ENCODE peak calls at places on chromosomes 16 and 17, in six cellular contexts. W is ovary, Z is fibroblast of lung, H is foreskin fibroblast, X is AG10803, L is colonic mucosa. G is an unnamed sample.
A peak's percentile ranks its signal among the peaks of the same experiment; 100 is the strongest.

GRCh38 chr17:50537721-50538548 is 5.4 kb downstream of the EPN3 start:
- DNase-seq in W (no peak), Z (no peak), H (no peak), X (no peak), L (no peak), G (no peak)

GRCh38 chr17:59521465-59522126 is 43.8 kb upstream of the DHX40 start:
- DNase-seq in W (peak; percentile 79), Z (peak; percentile 31), H (peak; percentile 22), X (peak; percentile 42), L (peak; percentile 71), G (peak; percentile 13)

GRCh38 chr16:3363793-3364192 is 8.1 kb downstream of the OR2C1 start:
- DNase-seq in W (no peak), Z (no peak), H (no peak), X (no peak), L (no peak), G (no peak)

GRCh38 chr16:8229011-8229520 is 361.2 kb downstream of the TMEM114 start:
- DNase-seq in W (no peak), Z (no peak), H (no peak), X (no peak), L (no peak), G (no peak)

GRCh38 chr17:79008666-79009387 is 737 bp downstream of the CANT1 start:
- DNase-seq in W (peak; percentile 37), Z (no peak), H (no peak), X (no peak), L (peak; percentile 49), G (no peak)

GRCh38 chr17:64196626-64197025 is 66.4 kb downstream of the TEX2 start:
- DNase-seq in W (no peak), Z (peak; percentile 94), H (peak; percentile 60), X (peak; percentile 89), L (no peak), G (peak; percentile 32)

GRCh38 chr16:5350118-5350517 is 252.5 kb upstream of the EEF2KMT start:
- DNase-seq in W (no peak), Z (peak; percentile 3), H (no peak), X (no peak), L (no peak), G (no peak)

GRCh38 chr17:9360610-9361571 is 214.7 kb downstream of the STX8 start:
- DNase-seq in W (peak; percentile 58), Z (peak; percentile 72), H (peak; percentile 67), X (peak; percentile 93), L (no peak), G (no peak)

GRCh38 chr17:63477471-63478440 is 895 bp downstream of the ACE start:
- DNase-seq in W (no peak), Z (no peak), H (no peak), X (no peak), L (peak; percentile 54), G (no peak)

GRCh38 chr17:42098747-42099399 is 600 bp upstream of the ZNF385C start:
- DNase-seq in W (peak; percentile 66), Z (no peak), H (no peak), X (no peak), L (no peak), G (no peak)

DNA sequence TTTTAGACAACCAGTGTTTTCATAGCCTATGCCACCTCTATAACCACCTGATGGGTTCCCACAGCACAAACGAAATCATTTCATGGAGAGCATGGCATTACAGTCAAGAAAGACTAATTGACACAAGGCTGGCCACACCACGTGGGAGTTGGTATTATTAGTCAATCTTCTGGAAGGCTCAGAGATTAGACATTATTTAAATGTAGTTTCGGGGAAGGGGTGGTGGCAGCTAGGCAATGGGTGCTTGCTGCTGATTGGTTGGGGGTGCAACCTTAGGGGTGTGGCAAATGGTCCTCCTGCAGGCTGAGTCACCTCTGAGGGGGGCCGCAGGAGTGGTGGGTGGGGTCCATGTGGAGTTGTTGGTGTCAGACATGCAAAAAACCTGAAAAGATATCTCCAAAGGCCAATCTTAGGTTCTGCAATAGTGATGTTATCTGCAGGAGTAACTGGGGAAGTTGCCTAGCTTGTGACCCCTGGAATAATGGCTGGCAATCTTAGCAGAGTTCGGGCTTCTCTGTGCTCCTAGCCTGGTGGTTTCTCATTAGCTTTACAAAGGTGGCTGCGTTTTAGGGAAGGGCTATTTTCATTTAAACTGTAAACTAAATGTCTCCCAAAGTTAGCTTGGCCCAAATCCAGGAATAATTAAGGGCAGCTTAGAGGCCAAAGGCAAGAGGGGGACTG is 4.6 kb downstream of the TEN1 start:
- DNase-seq in W (peak; percentile 13), Z (peak; percentile 67), H (no peak), X (peak; percentile 37), L (no peak), G (no peak)
- H3K4me3 ChIP-seq in W (no peak overlapping the region), Z (no peak overlapping the region), H (no peak overlapping the region), X (no peak overlapping the region), L (no peak overlapping the region), G (no peak overlapping the region)

DNA sequence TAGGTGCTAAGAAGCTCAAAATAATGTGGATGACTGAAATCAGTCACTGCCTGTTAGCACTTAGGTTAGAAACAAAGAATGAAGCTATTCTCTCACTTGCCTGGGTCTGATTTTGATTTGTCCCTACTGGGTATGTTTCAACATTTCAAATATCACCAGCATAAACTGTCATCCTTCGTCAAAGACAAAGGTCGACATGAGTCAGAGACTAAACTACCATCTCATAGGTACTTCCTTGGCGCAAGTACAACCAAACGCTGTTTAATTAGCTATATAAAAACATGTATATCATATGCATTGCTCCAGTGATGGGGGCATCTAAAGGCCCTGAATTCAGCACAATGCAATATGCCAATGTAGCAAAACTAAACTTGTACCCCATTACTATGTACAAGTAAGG is 4.0 kb downstream of the AKTIP start:
- DNase-seq in W (no peak), Z (no peak), H (no peak), X (no peak), L (peak; percentile 40), G (no peak)
- TF ChIP-seq CTCF in W (no peak), Z (no peak), H (no peak), X (no peak), L (no peak), G (no peak)

DNA sequence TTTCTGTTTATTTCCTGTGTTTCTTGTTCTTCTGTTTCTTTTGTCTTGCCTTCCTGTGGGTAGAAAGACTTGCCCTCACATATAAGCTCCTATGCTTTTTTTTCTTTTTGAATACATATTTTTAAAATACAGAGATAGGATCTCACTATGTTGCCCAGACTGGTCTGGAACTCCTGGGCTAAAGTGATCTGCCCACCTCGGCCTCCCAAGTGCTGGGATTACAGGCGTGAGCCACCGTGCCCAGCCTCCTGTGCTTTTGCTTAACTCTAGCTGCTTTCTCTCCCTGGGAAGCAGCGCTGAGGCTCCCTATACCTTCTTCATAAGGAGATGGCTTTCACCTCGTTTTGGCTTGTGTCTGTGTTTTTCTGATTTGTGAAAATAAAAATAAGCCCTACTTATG is 93.4 kb upstream of the FA2H start:
- DNase-seq in W (no peak), Z (no peak), H (no peak), X (no peak), L (no peak), G (no peak)
- H3K4me3 ChIP-seq in W (no peak overlapping the region), Z (no peak overlapping the region), H (no peak overlapping the region), X (no peak overlapping the region), L (no peak overlapping the region), G (no peak overlapping the region)

DNA sequence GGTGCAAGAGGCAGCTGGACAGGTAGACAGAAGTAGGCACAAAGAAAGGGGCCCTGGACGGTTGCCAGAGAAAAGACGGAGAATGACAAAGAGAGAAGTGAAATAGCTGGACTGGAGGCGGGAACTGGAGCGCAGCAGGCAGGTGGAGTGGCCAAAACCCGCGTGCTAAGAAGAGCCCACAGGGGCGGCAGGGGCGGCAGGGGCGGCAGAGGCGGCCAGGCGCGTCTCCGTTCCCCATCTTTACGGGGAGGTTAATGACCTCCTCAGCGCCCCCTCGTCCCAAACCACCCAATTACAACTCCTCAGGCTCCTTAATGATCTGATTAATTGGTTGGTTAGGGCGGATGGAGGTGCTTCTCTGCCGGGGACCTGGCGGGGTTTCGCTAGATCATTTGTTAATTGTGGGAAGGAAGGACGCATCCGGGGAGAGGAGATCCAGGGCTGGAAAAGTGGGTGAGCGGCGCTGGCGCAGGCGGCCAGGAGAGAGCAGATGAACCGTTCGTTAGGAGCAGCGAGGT is 15.4 kb upstream of the HOXB9 start:
- DNase-seq in W (no peak), Z (no peak), H (no peak), X (no peak), L (peak; percentile 40), G (no peak)
- TF ChIP-seq CTCF in W (no peak), Z (no peak), H (no peak), X (no peak), L (no peak), G (no peak)

GRCh38 chr17:81944858-81945257 is 2.2 kb downstream of the MYADML2 start:
- DNase-seq in W (no peak), Z (no peak), H (no peak), X (no peak), L (no peak), G (no peak)

GRCh38 chr17:81941484-81942166 is 4.5 kb upstream of the PYCR1 start:
- DNase-seq in W (no peak), Z (no peak), H (no peak), X (no peak), L (no peak), G (no peak)

GRCh38 chr17:81940538-81941483 is 3.7 kb upstream of the PYCR1 start:
- DNase-seq in W (no peak), Z (no peak), H (no peak), X (no peak), L (no peak), G (no peak)

GRCh38 chr17:81939881-81940385 is 2.8 kb upstream of the PYCR1 start:
- DNase-seq in W (peak; percentile 60), Z (peak; percentile 44), H (no peak), X (peak; percentile 67), L (no peak), G (no peak)

DNA sequence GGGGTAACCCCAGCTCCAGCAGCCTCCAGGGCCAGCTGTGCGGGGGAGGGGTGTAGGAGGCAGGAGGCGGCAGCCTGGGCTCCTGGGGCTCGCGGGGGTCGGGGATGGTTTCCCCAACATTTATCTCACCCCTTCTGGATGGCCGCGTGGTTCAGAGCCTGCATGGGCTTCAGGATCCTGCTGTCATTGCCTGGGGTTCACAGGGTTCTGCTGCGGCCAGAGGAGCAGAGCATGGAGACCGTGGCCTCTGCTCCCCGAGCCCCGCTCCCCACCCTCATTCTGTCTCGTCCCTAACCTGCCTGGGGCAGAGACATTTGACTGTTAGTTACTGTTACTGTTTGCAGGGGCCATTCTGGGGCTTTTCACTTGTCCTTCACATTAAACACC is 4.9 kb downstream of the MYADML2 start:
- DNase-seq in W (no peak), Z (no peak), H (no peak), X (no peak), L (no peak), G (no peak)
- H3K4me3 ChIP-seq in W (no peak overlapping the region), Z (no peak overlapping the region), H (no peak overlapping the region), X (no peak overlapping the region), L (no peak overlapping the region), G (no peak overlapping the region)

GRCh38 chr17:32588135-32588534 is 101.3 kb downstream of the CDK5R1 start:
- DNase-seq in W (no peak), Z (no peak), H (no peak), X (no peak), L (no peak), G (no peak)

GRCh38 chr17:32590974-32591373 is 104.2 kb downstream of the CDK5R1 start:
- DNase-seq in W (no peak), Z (no peak), H (no peak), X (no peak), L (no peak), G (no peak)

GRCh38 chr17:32591428-32591827 is 104.6 kb downstream of the CDK5R1 start:
- DNase-seq in W (no peak), Z (no peak), H (no peak), X (no peak), L (no peak), G (no peak)

GRCh38 chr17:32586666-32587065 is 99.9 kb downstream of the CDK5R1 start:
- DNase-seq in W (no peak), Z (no peak), H (peak; percentile 6), X (peak; percentile 32), L (no peak), G (no peak)

GRCh38 chr17:32588982-32589381 is 102.2 kb downstream of the CDK5R1 start:
- DNase-seq in W (no peak), Z (no peak), H (no peak), X (no peak), L (no peak), G (no peak)
- TF ChIP-seq CTCF in W (no peak), Z (no peak), H (no peak), X (no peak), L (no peak), G (no peak)

G was measured in astrocyte of the cerebellum.